ENCODE peak calls at places on chromosomes 5 and 9, in seven cellular contexts. One of them, this sample, is unnamed.

GRCh38 chr9:134872482-134873231 is 8.0 kb upstream of the FCN2 start:
- DNase-seq in IMR-90: no peak
- DNase-seq in endothelial cell: no peak
- DNase-seq in left ventricle myocardium inferior: no peak
- DNase-seq in BJ: no peak
- DNase-seq in HFFc6: no peak
- DNase-seq in HCT116: no peak
- DNase-seq in this sample: no peak

GRCh38 chr5:143874312-143874711 is 62.4 kb downstream of the HMHB1 start:
- DNase-seq in IMR-90: peak; percentile 16
- DNase-seq in endothelial cell: no peak
- DNase-seq in left ventricle myocardium inferior: no peak
- DNase-seq in BJ: no peak
- DNase-seq in HFFc6: peak; percentile 48
- DNase-seq in HCT116: no peak
- DNase-seq in this sample: no peak

GRCh38 chr5:31445041-31445600 is 86.8 kb downstream of the DROSHA start:
- DNase-seq in IMR-90: no peak
- DNase-seq in endothelial cell: no peak
- DNase-seq in left ventricle myocardium inferior: no peak
- DNase-seq in BJ: no peak
- DNase-seq in HFFc6: no peak
- DNase-seq in HCT116: no peak
- DNase-seq in this sample: no peak

GRCh38 chr9:115400801-115401200 is 282.8 kb upstream of the TNC start:
- DNase-seq in IMR-90: peak; percentile 74
- DNase-seq in endothelial cell: no peak
- DNase-seq in left ventricle myocardium inferior: no peak
- DNase-seq in BJ: peak; percentile 90
- DNase-seq in HFFc6: peak; percentile 77
- DNase-seq in HCT116: no peak
- DNase-seq in this sample: no peak

GRCh38 chr9:17222932-17223331 is 88.1 kb downstream of the CNTLN start:
- DNase-seq in IMR-90: no peak
- DNase-seq in endothelial cell: no peak
- DNase-seq in left ventricle myocardium inferior: no peak
- DNase-seq in BJ: no peak
- DNase-seq in HFFc6: no peak
- DNase-seq in HCT116: no peak
- DNase-seq in this sample: no peak

GRCh38 chr5:149730620-149731331 is 666 bp downstream of the PPARGC1B start:
- DNase-seq in IMR-90: no peak
- DNase-seq in endothelial cell: peak; percentile 46
- DNase-seq in left ventricle myocardium inferior: peak; percentile 65
- DNase-seq in BJ: no peak
- DNase-seq in HFFc6: no peak
- DNase-seq in HCT116: no peak
- DNase-seq in this sample: peak; percentile 74

GRCh38 chr5:174183701-174184100 is 138.2 kb downstream of the NSG2 start:
- DNase-seq in IMR-90: no peak
- DNase-seq in endothelial cell: no peak
- DNase-seq in left ventricle myocardium inferior: no peak
- DNase-seq in BJ: no peak
- DNase-seq in HFFc6: no peak
- DNase-seq in HCT116: no peak
- DNase-seq in this sample: no peak

GRCh38 chr9:19379697-19380046 is 364 bp downstream of the RPS6 start:
- DNase-seq in IMR-90: peak; percentile 16
- DNase-seq in endothelial cell: no peak
- DNase-seq in left ventricle myocardium inferior: no peak
- DNase-seq in BJ: no peak
- DNase-seq in HFFc6: no peak
- DNase-seq in HCT116: no peak
- DNase-seq in this sample: peak; percentile 34

GRCh38 chr5:80152778-80153177 is 103.1 kb downstream of the SERINC5 start:
- DNase-seq in IMR-90: no peak
- DNase-seq in endothelial cell: no peak
- DNase-seq in left ventricle myocardium inferior: no peak
- DNase-seq in BJ: no peak
- DNase-seq in HFFc6: no peak
- DNase-seq in HCT116: no peak
- DNase-seq in this sample: no peak

GRCh38 chr9:126051446-126052130 is 275.0 kb upstream of the MVB12B start:
- DNase-seq in IMR-90: no peak
- DNase-seq in endothelial cell: no peak
- DNase-seq in left ventricle myocardium inferior: no peak
- DNase-seq in BJ: no peak
- DNase-seq in HFFc6: no peak
- DNase-seq in HCT116: no peak
- DNase-seq in this sample: no peak

GRCh38 chr9:88889386-88889785 is 101.9 kb upstream of the S1PR3 start:
- DNase-seq in IMR-90: peak; percentile 32
- DNase-seq in endothelial cell: no peak
- DNase-seq in left ventricle myocardium inferior: no peak
- DNase-seq in BJ: no peak
- DNase-seq in HFFc6: peak; percentile 15
- DNase-seq in HCT116: no peak
- DNase-seq in this sample: no peak

GRCh38 chr5:130727834-130728233 is 437.2 kb downstream of the HINT1 start:
- DNase-seq in IMR-90: no peak
- DNase-seq in endothelial cell: no peak
- DNase-seq in left ventricle myocardium inferior: no peak
- DNase-seq in BJ: no peak
- DNase-seq in HFFc6: no peak
- DNase-seq in HCT116: no peak
- DNase-seq in this sample: no peak

GRCh38 chr9:133735415-133735775 is 2.8 kb downstream of the SARDH start:
- DNase-seq in IMR-90: no peak
- DNase-seq in endothelial cell: no peak
- DNase-seq in left ventricle myocardium inferior: no peak
- DNase-seq in BJ: no peak
- DNase-seq in HFFc6: no peak
- DNase-seq in HCT116: no peak
- DNase-seq in this sample: no peak

GRCh38 chr5:121218086-121218485 is 633.6 kb upstream of the FTMT start:
- DNase-seq in IMR-90: no peak
- DNase-seq in endothelial cell: no peak
- DNase-seq in left ventricle myocardium inferior: no peak
- DNase-seq in BJ: no peak
- DNase-seq in HFFc6: no peak
- DNase-seq in HCT116: no peak
- DNase-seq in this sample: no peak

GRCh38 chr9:89606567-89607311 is 1.9 kb downstream of the GADD45G start:
- DNase-seq in IMR-90: peak; percentile 28
- DNase-seq in endothelial cell: peak; percentile 54
- DNase-seq in left ventricle myocardium inferior: peak; percentile 32
- DNase-seq in BJ: no peak
- DNase-seq in HFFc6: peak; percentile 30
- DNase-seq in HCT116: no peak
- DNase-seq in this sample: no peak

GRCh38 chr5:148961261-148962199 is 101.3 kb downstream of the SH3TC2 start:
- DNase-seq in IMR-90: peak; percentile 61
- DNase-seq in endothelial cell: no peak
- DNase-seq in left ventricle myocardium inferior: no peak
- DNase-seq in BJ: no peak
- DNase-seq in HFFc6: no peak
- DNase-seq in HCT116: no peak
- DNase-seq in this sample: no peak

GRCh38 chr9:13915591-13916301 is 398.2 kb downstream of the NFIB start:
- DNase-seq in IMR-90: peak; percentile 35
- DNase-seq in endothelial cell: no peak
- DNase-seq in left ventricle myocardium inferior: no peak
- DNase-seq in BJ: no peak
- DNase-seq in HFFc6: no peak
- DNase-seq in HCT116: no peak
- DNase-seq in this sample: no peak

GRCh38 chr9:91187965-91188344 is 173.8 kb downstream of the AUH start:
- DNase-seq in IMR-90: peak; percentile 82
- DNase-seq in endothelial cell: no peak
- DNase-seq in left ventricle myocardium inferior: no peak
- DNase-seq in BJ: peak; percentile 47
- DNase-seq in HFFc6: peak; percentile 79
- DNase-seq in HCT116: no peak
- DNase-seq in this sample: no peak

GRCh38 chr5:1548702-1549523 is 25.2 kb upstream of the LPCAT1 start:
- DNase-seq in IMR-90: no peak
- DNase-seq in endothelial cell: no peak
- DNase-seq in left ventricle myocardium inferior: no peak
- DNase-seq in BJ: no peak
- DNase-seq in HFFc6: no peak
- DNase-seq in HCT116: no peak
- DNase-seq in this sample: no peak

GRCh38 chr5:2710910-2711309 is 40.6 kb downstream of the IRX2 start:
- DNase-seq in IMR-90: no peak
- DNase-seq in endothelial cell: no peak
- DNase-seq in left ventricle myocardium inferior: no peak
- DNase-seq in BJ: no peak
- DNase-seq in HFFc6: no peak
- DNase-seq in HCT116: no peak
- DNase-seq in this sample: no peak

GRCh38 chr5:55702612-55703345 is 9.3 kb downstream of the SLC38A9 start:
- DNase-seq in IMR-90: no peak
- DNase-seq in endothelial cell: no peak
- DNase-seq in left ventricle myocardium inferior: no peak
- DNase-seq in BJ: no peak
- DNase-seq in HFFc6: no peak
- DNase-seq in HCT116: no peak
- DNase-seq in this sample: peak; percentile 33

GRCh38 chr9:110142868-110143866 is 64.8 kb downstream of the C9orf152 start:
- DNase-seq in IMR-90: no peak
- DNase-seq in endothelial cell: no peak
- DNase-seq in left ventricle myocardium inferior: no peak
- DNase-seq in BJ: no peak
- DNase-seq in HFFc6: no peak
- DNase-seq in HCT116: no peak
- DNase-seq in this sample: no peak
- TF ChIP-seq CTCF in IMR-90: peak; percentile 7
- TF ChIP-seq CTCF in endothelial cell: no peak
- TF ChIP-seq CTCF in left ventricle myocardium inferior: no peak
- TF ChIP-seq CTCF in BJ: no peak
- TF ChIP-seq CTCF in HFFc6: peak; percentile 40
- TF ChIP-seq CTCF in HCT116: no peak
- TF ChIP-seq CTCF in this sample: peak; percentile 25

DNA sequence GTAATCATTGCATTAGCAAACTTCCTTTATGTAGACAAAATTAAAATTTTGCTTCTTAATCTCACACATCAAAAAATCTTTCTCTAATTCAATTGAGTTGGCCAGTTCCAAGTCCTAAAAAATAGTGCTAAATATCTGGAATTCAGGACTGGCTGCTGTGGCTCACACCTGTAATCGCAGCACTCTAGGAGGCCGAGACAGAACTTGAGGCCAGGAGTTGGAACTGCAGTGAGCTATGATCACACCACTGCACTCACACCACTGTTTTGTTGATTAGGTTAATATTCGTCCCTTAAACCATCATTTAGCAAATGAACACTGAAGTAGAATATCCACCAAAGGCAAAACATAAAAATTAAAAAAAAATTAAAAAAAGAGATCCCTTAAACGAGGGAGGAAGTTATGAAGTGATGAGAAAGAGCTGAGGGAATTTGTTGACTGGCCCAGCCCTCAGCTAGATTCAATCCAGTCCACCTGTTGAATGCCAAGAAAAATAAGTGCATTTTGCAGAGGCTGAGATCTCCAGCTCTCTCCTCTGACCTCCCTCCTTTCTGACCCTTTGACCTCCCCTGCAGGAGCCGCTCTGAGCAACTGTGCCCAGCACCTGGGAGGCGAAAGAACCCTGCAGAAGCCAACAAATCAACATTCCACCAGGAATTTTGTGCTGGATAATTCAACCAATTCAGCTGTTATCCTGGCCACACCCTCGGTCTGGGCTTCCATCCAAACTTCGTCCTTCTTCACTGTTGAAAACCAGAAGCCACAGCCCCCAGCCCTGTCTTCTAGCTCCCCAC is 96.8 kb downstream of the OR2K2 start:
- DNase-seq in IMR-90: no peak
- DNase-seq in endothelial cell: no peak
- DNase-seq in left ventricle myocardium inferior: no peak
- DNase-seq in BJ: no peak
- DNase-seq in HFFc6: no peak
- DNase-seq in HCT116: no peak
- DNase-seq in this sample: no peak
- TF ChIP-seq CTCF in IMR-90: no peak
- TF ChIP-seq CTCF in endothelial cell: no peak
- TF ChIP-seq CTCF in left ventricle myocardium inferior: no peak
- TF ChIP-seq CTCF in BJ: no peak
- TF ChIP-seq CTCF in HFFc6: no peak
- TF ChIP-seq CTCF in HCT116: no peak
- TF ChIP-seq CTCF in this sample: no peak

GRCh38 chr5:175840050-175840841 is 31.1 kb upstream of the CPLX2 start:
- DNase-seq in IMR-90: peak; percentile 30
- DNase-seq in endothelial cell: no peak
- DNase-seq in left ventricle myocardium inferior: no peak
- DNase-seq in BJ: no peak
- DNase-seq in HFFc6: peak; percentile 27
- DNase-seq in HCT116: no peak
- DNase-seq in this sample: no peak

GRCh38 chr5:175845229-175845628 is 26.1 kb upstream of the CPLX2 start:
- DNase-seq in IMR-90: no peak
- DNase-seq in endothelial cell: no peak
- DNase-seq in left ventricle myocardium inferior: no peak
- DNase-seq in BJ: no peak
- DNase-seq in HFFc6: no peak
- DNase-seq in HCT116: no peak
- DNase-seq in this sample: no peak

GRCh38 chr5:175842947-175843793 is 28.2 kb upstream of the CPLX2 start:
- DNase-seq in IMR-90: peak; percentile 80
- DNase-seq in endothelial cell: no peak
- DNase-seq in left ventricle myocardium inferior: no peak
- DNase-seq in BJ: peak; percentile 19
- DNase-seq in HFFc6: peak; percentile 78
- DNase-seq in HCT116: no peak
- DNase-seq in this sample: no peak

GRCh38 chr5:175844174-175844573 is 27.2 kb upstream of the CPLX2 start:
- DNase-seq in IMR-90: no peak
- DNase-seq in endothelial cell: no peak
- DNase-seq in left ventricle myocardium inferior: no peak
- DNase-seq in BJ: no peak
- DNase-seq in HFFc6: no peak
- DNase-seq in HCT116: no peak
- DNase-seq in this sample: no peak

DNA sequence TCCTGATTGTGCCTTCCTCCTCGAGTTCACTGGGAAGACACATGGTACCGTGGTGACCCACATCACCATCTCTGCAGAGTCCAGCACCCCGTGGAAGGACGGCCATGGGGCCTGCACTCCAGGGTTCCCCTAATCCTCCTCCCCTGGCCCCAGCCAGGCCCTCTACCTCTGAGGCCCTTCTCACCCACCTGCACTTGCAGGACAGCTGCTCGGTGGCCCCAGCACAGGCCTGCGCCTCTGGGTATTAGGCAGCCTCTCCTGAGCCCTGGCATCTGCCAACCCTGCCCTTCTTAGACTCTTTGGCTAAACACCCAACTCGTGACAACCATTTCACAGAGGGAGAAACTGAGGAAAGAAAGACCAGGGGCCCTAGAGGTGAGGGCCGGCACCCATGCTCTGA is 28.9 kb upstream of the CPLX2 start:
- DNase-seq in IMR-90: no peak
- DNase-seq in endothelial cell: no peak
- DNase-seq in left ventricle myocardium inferior: no peak
- DNase-seq in BJ: no peak
- DNase-seq in HFFc6: no peak
- DNase-seq in HCT116: no peak
- DNase-seq in this sample: no peak
- TF ChIP-seq CTCF in IMR-90: no peak
- TF ChIP-seq CTCF in endothelial cell: no peak
- TF ChIP-seq CTCF in left ventricle myocardium inferior: no peak
- TF ChIP-seq CTCF in BJ: no peak
- TF ChIP-seq CTCF in HFFc6: no peak
- TF ChIP-seq CTCF in HCT116: no peak
- TF ChIP-seq CTCF in this sample: no peak

GRCh38 chr5:133347039-133347438 is 265.3 kb downstream of the FSTL4 start:
- DNase-seq in IMR-90: no peak
- DNase-seq in endothelial cell: no peak
- DNase-seq in left ventricle myocardium inferior: no peak
- DNase-seq in BJ: no peak
- DNase-seq in HFFc6: no peak
- DNase-seq in HCT116: peak; percentile 56
- DNase-seq in this sample: no peak
- TF ChIP-seq CTCF in IMR-90: no peak
- TF ChIP-seq CTCF in endothelial cell: no peak
- TF ChIP-seq CTCF in left ventricle myocardium inferior: peak; percentile 45
- TF ChIP-seq CTCF in BJ: no peak
- TF ChIP-seq CTCF in HFFc6: peak; percentile 31
- TF ChIP-seq CTCF in HCT116: peak; percentile 73
- TF ChIP-seq CTCF in this sample: peak; percentile 31

This sample was measured in GM13976.